ENCODE peak calls at places on chromosomes 13 and 19, in ten cellular contexts. P is IMR-90, L is stomach, E is breast epithelium, C is heart left ventricle, W is esophagus muscularis mucosa, N is upper lobe of left lung, F is uterus, U is tibial nerve, X is transverse colon. A is an unnamed sample.

GRCh38 chr13:95676100-95676774 is 702 bp upstream of the DNAJC3 start:
- DNase-seq in P (peak), L (peak), E (peak), C (no peak), W (no peak), N (peak), F (no peak), U (peak), X (peak), A (peak)

GRCh38 chr13:35720290-35720689 is 243.8 kb upstream of the MAB21L1 start:
- DNase-seq in P (no peak), L (no peak), E (no peak), C (no peak), W (no peak), N (no peak), F (no peak), U (no peak), X (no peak), A (no peak)

GRCh38 chr13:101155920-101156319 is 260.4 kb downstream of the NALCN start:
- DNase-seq in P (no peak), L (no peak), E (no peak), C (no peak), W (no peak), N (no peak), F (no peak), U (no peak), X (no peak), A (no peak)

GRCh38 chr19:15417699-15418098 is 1.1 kb downstream of the AKAP8L start:
- DNase-seq in P (no peak), L (no peak), E (no peak), C (peak), W (no peak), N (no peak), F (no peak), U (no peak), X (no peak), A (peak)

GRCh38 chr13:69571606-69572323 is 535.9 kb upstream of the ATXN8OS start:
- DNase-seq in P (no peak), L (no peak), E (no peak), C (no peak), W (no peak), N (no peak), F (no peak), U (no peak), X (no peak), A (no peak)

GRCh38 chr19:42594617-42595489 is at the start of gene CEACAM8:
- DNase-seq in P (no peak), L (no peak), E (no peak), C (no peak), W (no peak), N (peak), F (no peak), U (no peak), X (no peak), A (no peak)

GRCh38 chr13:105773241-105773640 is 762.2 kb downstream of the EFNB2 start:
- DNase-seq in P (no peak), L (no peak), E (no peak), C (no peak), W (no peak), N (no peak), F (no peak), U (no peak), X (no peak), A (no peak)

GRCh38 chr13:68551701-68552522 is 1321.8 kb upstream of the PCDH9 start:
- DNase-seq in P (no peak), L (no peak), E (no peak), C (no peak), W (no peak), N (no peak), F (no peak), U (no peak), X (no peak), A (no peak)

GRCh38 chr13:97367016-97367415 is 67.0 kb upstream of the RAP2A start:
- DNase-seq in P (peak), L (no peak), E (no peak), C (no peak), W (no peak), N (peak), F (peak), U (no peak), X (no peak), A (no peak)

GRCh38 chr13:36981156-36981743 is 17.9 kb downstream of the ALG5 start:
- DNase-seq in P (peak), L (no peak), E (no peak), C (no peak), W (no peak), N (no peak), F (no peak), U (no peak), X (no peak), A (no peak)

GRCh38 chr13:36310417-36311108 is 12.9 kb upstream of the CCDC169 start:
- DNase-seq in P (peak), L (no peak), E (no peak), C (no peak), W (no peak), N (no peak), F (no peak), U (no peak), X (no peak), A (no peak)

GRCh38 chr19:49983645-49984229 is 22.8 kb upstream of the SIGLEC11 start:
- DNase-seq in P (peak), L (peak), E (peak), C (peak), W (no peak), N (peak), F (peak), U (peak), X (peak), A (peak)

GRCh38 chr19:28614634-28615545 is 598.1 kb downstream of the UQCRFS1 start:
- DNase-seq in P (no peak), L (no peak), E (no peak), C (no peak), W (peak), N (no peak), F (no peak), U (no peak), X (no peak), A (no peak)

GRCh38 chr13:65292488-65292901 is 1937.6 kb downstream of the PCDH9 start:
- DNase-seq in P (peak), L (no peak), E (no peak), C (no peak), W (no peak), N (no peak), F (no peak), U (no peak), X (no peak), A (no peak)

GRCh38 chr13:109545964-109546363 is 240.4 kb downstream of the IRS2 start:
- DNase-seq in P (no peak), L (no peak), E (no peak), C (no peak), W (peak), N (no peak), F (no peak), U (no peak), X (no peak), A (no peak)

GRCh38 chr19:31220540-31220939 is 128.7 kb downstream of the TSHZ3 start:
- DNase-seq in P (no peak), L (no peak), E (no peak), C (no peak), W (no peak), N (no peak), F (no peak), U (no peak), X (no peak), A (no peak)

GRCh38 chr19:38386300-38386967 is 1.4 kb downstream of the GGN start:
- DNase-seq in P (no peak), L (no peak), E (no peak), C (no peak), W (no peak), N (no peak), F (no peak), U (no peak), X (no peak), A (no peak)

GRCh38 chr19:38386968-38387549 is 775 bp downstream of the GGN start:
- DNase-seq in P (no peak), L (no peak), E (no peak), C (peak), W (no peak), N (no peak), F (no peak), U (peak), X (no peak), A (peak)

GRCh38 chr19:38388310-38389100 is at the start of gene SPRED3:
- DNase-seq in P (peak), L (peak), E (peak), C (no peak), W (no peak), N (peak), F (peak), U (no peak), X (no peak), A (no peak)

GRCh38 chr19:38389101-38389925 is 816 bp downstream of the SPRED3 start:
- DNase-seq in P (peak), L (no peak), E (no peak), C (no peak), W (no peak), N (no peak), F (peak), U (no peak), X (no peak), A (no peak)

DNA sequence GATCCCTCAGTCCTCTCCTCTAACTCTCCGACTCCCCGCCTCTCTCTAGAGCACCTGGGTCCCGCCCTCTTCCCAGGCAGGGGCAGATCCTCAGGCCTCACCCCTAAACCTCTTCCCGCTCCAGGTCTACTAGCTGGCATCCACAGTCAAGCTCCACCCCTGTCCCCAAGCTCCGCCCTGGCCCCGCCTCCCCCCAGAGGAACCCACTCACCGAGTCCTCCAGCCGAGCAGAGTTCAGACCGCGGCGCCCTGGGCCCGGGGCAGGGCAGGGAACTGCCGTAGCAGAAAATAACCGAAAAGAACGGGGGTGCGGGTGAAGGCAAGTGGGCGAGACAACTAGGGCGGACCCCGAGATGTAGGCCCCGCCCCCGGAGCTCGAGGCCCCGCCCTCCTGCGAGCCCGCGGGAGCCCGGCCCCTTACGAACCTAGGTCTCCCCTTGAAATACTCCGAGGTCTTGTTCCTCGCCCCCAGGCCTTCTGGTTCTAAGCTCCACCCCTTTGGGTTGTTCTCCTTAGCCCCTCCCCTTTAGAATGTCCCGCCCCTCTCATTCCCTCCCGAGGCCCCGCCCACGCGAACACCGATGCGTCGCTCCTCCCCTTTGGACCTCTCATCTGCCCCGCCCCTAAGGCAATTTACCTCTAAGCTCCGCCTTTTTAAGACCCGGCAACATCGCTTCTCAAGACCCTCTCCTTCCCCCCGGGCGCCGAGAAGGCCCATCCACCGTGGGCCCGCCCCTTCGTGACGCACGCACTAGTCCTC is at the start of gene GGN:
- DNase-seq in P (peak), L (peak), E (peak), C (peak), W (no peak), N (peak), F (peak), U (peak), X (peak), A (peak)
- TF ChIP-seq POLR2A in P (peak), L (no peak), E (no peak), C (no peak), W (no peak), N (peak), F (no peak), U (no peak), X (no peak), A (no peak)

GRCh38 chr19:48635263-48635965 is 1.8 kb downstream of the DBP start:
- DNase-seq in P (no peak), L (peak), E (no peak), C (peak), W (no peak), N (peak), F (peak), U (peak), X (peak), A (peak)
- TF ChIP-seq POLR2A in P (no peak), L (no peak), E (no peak), C (no peak), W (no peak), N (peak), F (peak), U (peak), X (no peak), A (no peak)

GRCh38 chr13:33816912-33817311 is 1.0 kb upstream of the RFC3 start:
- DNase-seq in P (no peak), L (no peak), E (no peak), C (no peak), W (no peak), N (no peak), F (no peak), U (no peak), X (no peak), A (no peak)

GRCh38 chr13:33817513-33817842 is 471 bp upstream of the RFC3 start:
- DNase-seq in P (peak), L (no peak), E (no peak), C (no peak), W (no peak), N (no peak), F (no peak), U (no peak), X (no peak), A (no peak)

GRCh38 chr13:33815011-33815550 is 2.9 kb upstream of the RFC3 start:
- DNase-seq in P (no peak), L (no peak), E (no peak), C (no peak), W (no peak), N (no peak), F (no peak), U (no peak), X (no peak), A (no peak)

DNA sequence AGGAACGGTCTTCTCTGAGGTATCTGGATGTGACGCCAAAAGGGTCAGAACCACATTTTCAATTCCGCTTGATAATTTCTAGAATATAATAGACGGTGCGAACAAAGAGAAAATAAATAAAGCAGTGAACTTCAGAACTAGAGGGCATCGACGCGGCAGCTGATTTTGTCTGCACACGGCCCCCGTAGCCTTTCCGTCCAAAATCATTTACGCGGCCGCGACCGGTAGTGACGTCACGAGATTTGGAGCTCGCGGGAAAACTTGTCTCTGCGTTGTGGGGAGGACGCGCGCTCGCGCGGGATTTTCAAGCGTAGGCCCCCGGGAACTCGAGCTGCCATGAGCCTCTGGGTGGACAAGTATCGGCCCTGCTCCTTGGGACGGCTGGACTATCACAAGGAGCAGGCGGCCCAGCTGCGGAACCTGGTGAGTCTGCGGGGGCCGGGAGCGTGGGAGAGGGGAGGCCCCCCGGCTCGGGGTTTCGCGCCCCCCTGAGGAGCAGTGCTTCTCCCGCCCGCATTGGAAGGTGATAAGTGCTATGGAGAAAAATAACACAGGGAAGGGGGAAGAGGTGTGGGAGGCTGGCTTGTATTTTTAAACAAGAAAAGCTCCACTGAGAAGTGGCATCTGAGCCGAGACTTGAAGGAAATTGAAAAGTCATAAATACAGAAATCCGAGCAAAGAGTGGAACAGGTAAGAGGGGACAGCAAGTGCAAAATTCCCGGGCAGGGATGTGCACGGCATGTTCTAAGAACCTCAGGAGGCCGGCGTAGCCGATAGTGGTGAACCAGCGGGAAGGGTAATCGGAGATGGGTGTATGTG is at the start of gene RFC3:
- DNase-seq in P (peak), L (peak), E (peak), C (peak), W (peak), N (peak), F (peak), U (peak), X (peak), A (peak)
- TF ChIP-seq POLR2A in P (peak), L (no peak), E (no peak), C (no peak), W (no peak), N (peak), F (no peak), U (peak), X (peak), A (no peak)

DNA sequence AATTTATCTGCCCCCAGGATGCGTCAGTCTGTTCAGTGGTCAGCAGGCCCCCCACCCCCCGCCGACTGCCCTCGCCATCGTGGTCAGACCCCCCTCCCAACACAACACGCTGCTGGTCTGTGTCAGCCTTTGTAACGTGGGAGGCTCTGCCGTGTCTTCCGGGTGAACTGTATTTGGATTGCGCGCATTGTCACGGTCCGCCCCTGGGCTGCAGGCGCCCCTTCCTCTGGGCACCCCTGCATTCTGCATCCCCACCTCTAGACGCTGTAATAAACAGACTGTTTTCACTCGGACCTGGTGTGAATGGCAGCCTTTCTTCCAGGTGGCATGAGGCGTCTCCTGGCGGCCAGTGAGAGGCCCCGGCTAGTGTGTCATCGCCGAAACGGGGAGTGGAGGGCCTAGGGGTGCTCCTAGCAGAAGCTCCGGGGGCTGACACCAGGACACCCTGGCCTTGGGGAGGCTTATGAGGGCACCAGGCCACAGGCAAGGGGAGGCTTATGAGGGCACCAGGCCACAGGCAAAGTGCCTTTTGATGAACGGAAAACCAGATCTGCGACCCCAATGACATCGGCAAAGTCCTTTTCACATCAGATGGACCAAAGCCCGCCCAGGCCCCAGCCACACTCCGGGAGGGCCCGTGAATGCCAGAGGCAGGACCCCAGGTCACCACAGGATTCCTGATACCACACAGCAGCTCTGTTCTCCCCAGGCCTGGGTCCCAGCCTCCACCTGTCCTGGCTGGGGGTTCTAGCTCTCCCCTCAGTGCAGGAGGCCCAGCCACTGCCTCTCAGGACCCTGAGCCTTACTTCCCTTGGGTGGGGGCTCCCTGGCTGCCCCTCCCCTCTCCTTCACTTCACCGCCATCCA is 3.6 kb downstream of the PLEKHJ1 start:
- DNase-seq in P (no peak), L (no peak), E (no peak), C (no peak), W (no peak), N (no peak), F (no peak), U (no peak), X (no peak), A (no peak)
- TF ChIP-seq POLR2A in P (no peak), L (no peak), E (no peak), C (no peak), W (no peak), N (no peak), F (no peak), U (no peak), X (no peak), A (no peak)

DNA sequence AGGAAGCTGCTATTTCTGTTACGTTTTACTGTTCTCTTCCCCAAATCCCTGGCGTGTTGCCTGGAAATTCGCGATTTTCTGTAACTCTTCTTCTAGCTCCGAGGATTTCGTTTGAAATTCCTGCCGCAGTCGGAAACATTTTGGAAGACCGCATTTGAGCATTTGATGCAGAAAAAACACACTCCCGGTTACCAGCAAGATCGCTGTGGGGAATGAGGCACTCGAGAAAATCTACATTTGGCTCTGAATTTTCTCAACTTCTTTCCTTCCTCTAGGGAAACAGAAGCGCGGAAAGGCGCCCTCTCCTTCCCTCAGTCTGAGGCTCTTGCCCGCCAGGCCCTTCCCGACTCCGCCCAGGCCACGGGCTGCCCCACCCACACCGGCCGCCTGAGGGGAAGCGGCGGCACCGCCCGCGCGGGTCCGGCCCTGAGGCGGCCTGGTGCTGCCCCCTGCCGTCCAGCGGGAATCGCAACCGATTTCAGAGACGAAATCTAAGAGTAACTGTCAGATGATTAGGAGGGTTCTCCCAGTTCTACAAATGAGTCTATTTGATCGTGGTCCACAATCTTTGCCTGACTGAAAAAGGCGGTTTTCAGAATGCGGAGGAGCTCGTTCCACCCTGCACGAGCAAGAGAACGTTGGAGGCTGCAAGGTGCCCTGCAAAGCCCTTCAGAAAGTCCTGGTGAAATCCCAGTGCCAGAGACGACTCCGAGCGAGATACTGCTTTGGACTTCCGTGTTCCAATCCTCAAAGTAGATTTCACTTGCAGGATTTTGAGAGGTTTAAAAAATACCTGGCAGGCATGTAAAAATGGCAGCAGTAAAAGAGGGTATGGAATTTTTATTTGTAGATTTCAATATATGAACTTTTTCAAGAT is 18.4 kb upstream of the TUBGCP3 start:
- DNase-seq in P (peak), L (peak), E (peak), C (peak), W (peak), N (peak), F (peak), U (peak), X (peak), A (peak)
- TF ChIP-seq POLR2A in P (peak), L (no peak), E (no peak), C (no peak), W (no peak), N (peak), F (peak), U (no peak), X (no peak), A (no peak)

A was measured in spleen.